ENCODE peak calls at places on chromosomes 16 and 17, in six cellular contexts. A, X, R, E, P and B are unnamed samples.

GRCh38 chr17:30422171-30422570 is 43.4 kb downstream of the CPD start:
- DNase-seq in A (no peak), X (no peak), R (no peak), E (no peak), P (no peak), B (no peak)

GRCh38 chr16:80300876-80301275 is 239.9 kb upstream of the DYNLRB2 start:
- DNase-seq in A (no peak), X (no peak), R (no peak), E (no peak), P (peak; percentile 18), B (no peak)

GRCh38 chr17:9199474-9200196 is 178.3 kb downstream of the NTN1 start:
- DNase-seq in A (no peak), X (no peak), R (no peak), E (no peak), P (no peak), B (no peak)

GRCh38 chr17:42655528-42655927 is 3.6 kb upstream of the TUBG2 start:
- DNase-seq in A (no peak), X (no peak), R (no peak), E (no peak), P (peak; percentile 37), B (no peak)

GRCh38 chr17:19270951-19271611 is 33.9 kb downstream of the EPN2 start:
- DNase-seq in A (no peak), X (no peak), R (no peak), E (no peak), P (no peak), B (no peak)

GRCh38 chr17:67518881-67519280 is 141.8 kb downstream of the PITPNC1 start:
- DNase-seq in A (no peak), X (no peak), R (no peak), E (no peak), P (no peak), B (no peak)

GRCh38 chr16:53826658-53827057 is 122.7 kb downstream of the FTO start:
- DNase-seq in A (no peak), X (no peak), R (peak; percentile 17), E (no peak), P (no peak), B (no peak)

GRCh38 chr17:57243171-57243622 is 13.1 kb upstream of the MSI2 start:
- DNase-seq in A (peak; percentile 76), X (peak; percentile 79), R (peak; percentile 72), E (peak; percentile 52), P (no peak), B (peak; percentile 53)

GRCh38 chr17:76969598-76970172 is 101.5 kb downstream of the MGAT5B start:
- DNase-seq in A (peak; percentile 81), X (no peak), R (peak; percentile 31), E (no peak), P (no peak), B (peak; percentile 55)

GRCh38 chr17:1617620-1618174 is 10.9 kb downstream of the SLC43A2 start:
- DNase-seq in A (no peak), X (peak; percentile 82), R (no peak), E (peak; percentile 50), P (peak; percentile 28), B (no peak)

GRCh38 chr17:6443692-6444572 is at the start of gene PIMREG:
- DNase-seq in A (peak; percentile 99), X (peak; percentile 94), R (peak; percentile 91), E (peak; percentile 96), P (peak; percentile 63), B (peak; percentile 97)

GRCh38 chr17:73638556-73638955 is 5.7 kb downstream of the SDK2 start:
- DNase-seq in A (peak; percentile 2), X (no peak), R (no peak), E (no peak), P (no peak), B (no peak)

GRCh38 chr17:29838961-29839360 is 91.1 kb downstream of the SSH2 start:
- DNase-seq in A (no peak), X (no peak), R (peak; percentile 17), E (no peak), P (no peak), B (peak; percentile 44)

GRCh38 chr17:36001109-36001735 is at the start of gene CCL15:
- DNase-seq in A (no peak), X (peak; percentile 64), R (no peak), E (no peak), P (no peak), B (no peak)

GRCh38 chr16:73066321-73066926 is 18.5 kb upstream of the ZFHX3 start:
- DNase-seq in A (no peak), X (no peak), R (no peak), E (no peak), P (no peak), B (no peak)
- H3K4me3 ChIP-seq in A (no peak overlapping the region), X (peak overlapping the region; percentile 36), R (no peak overlapping the region), E (peak overlapping the region; percentile 42), P (no peak overlapping the region), B (no peak overlapping the region)

DNA sequence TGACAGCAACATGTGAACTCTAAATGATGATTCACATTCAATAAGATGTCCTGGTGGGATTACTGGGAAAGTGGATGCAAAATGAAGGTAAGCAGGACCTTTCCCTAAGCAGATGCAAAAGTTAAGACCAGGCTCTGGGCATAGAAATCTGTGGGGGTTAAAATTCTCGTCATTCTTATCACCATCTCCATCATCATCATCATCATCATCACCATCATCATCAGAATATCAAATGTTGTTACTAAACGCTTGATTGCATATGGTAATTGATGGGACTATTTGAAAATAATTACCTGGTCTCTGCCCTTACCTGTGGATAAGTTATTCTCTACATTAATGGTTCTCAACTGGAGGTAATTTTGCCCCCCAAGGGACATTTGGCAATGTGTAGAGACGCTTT is 41.9 kb upstream of the TMEM132E start:
- DNase-seq in A (no peak), X (no peak), R (no peak), E (no peak), P (no peak), B (no peak)
- H3K27me3 ChIP-seq in A (peaks cover 10% of the 10 kb centered on the region), X (peaks cover 20% of the 10 kb centered on the region), R (peaks cover 9% of the 10 kb centered on the region), E (peaks cover 37% of the 10 kb centered on the region), P (no peaks in the 10 kb centered on the region), B (peaks cover 18% of the 10 kb centered on the region)

GRCh38 chr16:66299349-66299748 is 67.1 kb upstream of the CDH5 start:
- DNase-seq in A (no peak), X (no peak), R (no peak), E (no peak), P (no peak), B (no peak)

GRCh38 chr16:66300037-66300436 is 66.5 kb upstream of the CDH5 start:
- DNase-seq in A (no peak), X (no peak), R (no peak), E (no peak), P (no peak), B (no peak)

GRCh38 chr16:66298571-66299120 is 67.8 kb upstream of the CDH5 start:
- DNase-seq in A (no peak), X (no peak), R (no peak), E (no peak), P (no peak), B (no peak)

GRCh38 chr16:66298006-66298405 is 68.5 kb upstream of the CDH5 start:
- DNase-seq in A (no peak), X (no peak), R (no peak), E (no peak), P (no peak), B (no peak)

GRCh38 chr16:66300501-66300900 is 66.0 kb upstream of the CDH5 start:
- DNase-seq in A (no peak), X (no peak), R (no peak), E (no peak), P (no peak), B (no peak)
- TF ChIP-seq CTCF in A (no peak), X (no peak), R (no peak), E (no peak), P (no peak), B (no peak)

GRCh38 chr16:82630219-82630618 is 3.5 kb downstream of the CDH13 start:
- DNase-seq in A (no peak), X (no peak), R (no peak), E (no peak), P (no peak), B (no peak)

GRCh38 chr16:82628741-82629140 is 2.0 kb downstream of the CDH13 start:
- DNase-seq in A (no peak), X (no peak), R (no peak), E (no peak), P (no peak), B (no peak)

GRCh38 chr16:82625066-82625968 is 1.5 kb upstream of the CDH13 start:
- DNase-seq in A (no peak), X (no peak), R (no peak), E (no peak), P (no peak), B (no peak)

GRCh38 chr16:82629441-82630027 is 2.8 kb downstream of the CDH13 start:
- DNase-seq in A (no peak), X (no peak), R (no peak), E (no peak), P (peak; percentile 44), B (no peak)

DNA sequence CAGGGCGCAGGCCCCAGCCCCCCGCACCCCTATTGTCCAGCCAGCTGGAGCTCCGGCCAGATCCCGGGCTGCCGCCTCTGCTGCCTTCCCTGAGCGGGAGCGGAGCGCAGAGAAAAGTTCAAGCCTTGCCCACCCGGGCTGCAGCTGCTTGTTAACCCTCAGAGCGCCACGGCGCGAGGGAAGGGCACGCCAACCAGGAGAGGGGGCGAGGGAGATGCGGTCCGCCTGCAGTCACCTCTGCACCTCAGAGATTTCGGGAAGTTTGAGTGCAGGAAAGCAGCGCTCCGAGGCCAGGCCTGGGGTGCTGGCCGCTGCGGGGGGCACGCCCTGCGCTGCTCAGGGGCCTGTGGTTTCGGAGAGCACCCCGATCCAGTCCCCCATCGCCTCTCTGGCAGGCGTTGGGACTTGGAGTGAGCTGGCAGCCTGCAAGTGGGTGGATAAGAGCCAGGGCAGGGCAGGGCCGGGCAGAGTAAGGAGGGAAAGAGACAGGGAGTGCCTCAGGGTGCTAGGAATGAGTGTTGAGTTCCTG is 1.1 kb downstream of the CDH13 start:
- DNase-seq in A (no peak), X (peak; percentile 26), R (no peak), E (no peak), P (no peak), B (peak; percentile 14)
- H3K4me3 ChIP-seq in A (peak overlapping the region; percentile 10), X (peak overlapping the region; percentile 54), R (no peak overlapping the region), E (peak overlapping the region; percentile 92), P (peak overlapping the region; percentile 69), B (peak overlapping the region; percentile 63)

GRCh38 chr16:86899757-86900156 is 321.4 kb downstream of the FOXL1 start:
- DNase-seq in A (no peak), X (no peak), R (no peak), E (no peak), P (no peak), B (no peak)

GRCh38 chr16:86898386-86898785 is 320.0 kb downstream of the FOXL1 start:
- DNase-seq in A (peak; percentile 58), X (no peak), R (no peak), E (no peak), P (no peak), B (no peak)

GRCh38 chr16:86903068-86903467 is 324.7 kb downstream of the FOXL1 start:
- DNase-seq in A (no peak), X (no peak), R (no peak), E (no peak), P (no peak), B (no peak)

GRCh38 chr16:86899156-86899555 is 320.8 kb downstream of the FOXL1 start:
- DNase-seq in A (no peak), X (no peak), R (no peak), E (no peak), P (no peak), B (no peak)

GRCh38 chr16:86901483-86901882 is 323.1 kb downstream of the FOXL1 start:
- DNase-seq in A (no peak), X (no peak), R (peak; percentile 16), E (no peak), P (peak; percentile 56), B (no peak)
- H3K27me3 ChIP-seq in A (no peaks in the 10 kb centered on the region), X (peaks cover 8% of the 10 kb centered on the region), R (no peaks in the 10 kb centered on the region), E (peaks cover 15% of the 10 kb centered on the region), P (no peaks in the 10 kb centered on the region), B (no peaks in the 10 kb centered on the region)

GRCh38 chr16:47019563-47019962 is 46.1 kb upstream of the DNAJA2 start:
- DNase-seq in A (no peak), X (no peak), R (no peak), E (no peak), P (no peak), B (no peak)
- TF ChIP-seq CTCF in A (no peak), X (no peak), R (no peak), E (no peak), P (peak; percentile 10), B (no peak)